ENCODE peak calls at places on chromosomes 13 and 19, in seven cellular contexts. T is AG10803, G is HepG2, F is NB4, K is fibroblast of the aortic adventitia, O is endodermal cell, Z is astrocyte of the spinal cord. V is an unnamed sample.

GRCh38 chr19:12784394-12784870 is 6.9 kb upstream of the JUNB start:
- DNase-seq in Z (no peak), O (no peak), G (no peak), K (no peak), F (peak; percentile 29), T (no peak), V (peak; percentile 59)

GRCh38 chr13:30158774-30159445 is 148.4 kb downstream of the KATNAL1 start:
- DNase-seq in Z (peak; percentile 87), T (peak; percentile 92), G (no peak), K (peak; percentile 91), O (no peak), F (peak; percentile 28), V (peak; percentile 15)

GRCh38 chr19:10214784-10215183 is 16.3 kb downstream of the S1PR2 start:
- DNase-seq in G (no peak), F (no peak), T (peak; percentile 76), K (peak; percentile 61), Z (peak; percentile 16), O (no peak), V (peak; percentile 83)

GRCh38 chr13:46831588-46832194 is 34.7 kb upstream of the ESD start:
- DNase-seq in F (peak; percentile 70), K (peak; percentile 75), T (peak; percentile 54), Z (peak; percentile 67), G (peak; percentile 22), O (peak; percentile 78), V (peak; percentile 64)

GRCh38 chr13:110517505-110518149 is 43.9 kb downstream of the RAB20 start:
- DNase-seq in O (no peak), T (no peak), K (peak; percentile 58), Z (no peak), F (no peak), G (no peak), V (no peak)

GRCh38 chr13:112255550-112256120 is 120.5 kb upstream of the SPACA7 start:
- DNase-seq in T (no peak), K (no peak), G (no peak), F (no peak), O (no peak), Z (no peak), V (no peak)

GRCh38 chr19:57778358-57778757 is 8.9 kb downstream of the ZNF586 start:
- DNase-seq in K (no peak), F (no peak), T (no peak), Z (no peak), G (peak; percentile 68), O (no peak), V (no peak)

GRCh38 chr19:51318687-51319675 is 7.5 kb downstream of the IGLON5 start:
- DNase-seq in Z (no peak), F (peak; percentile 43), G (no peak), T (no peak), O (peak; percentile 77), K (no peak), V (no peak)

GRCh38 chr13:25910243-25910642 is 141.6 kb downstream of the SHISA2 start:
- DNase-seq in Z (no peak), G (no peak), O (peak; percentile 61), F (no peak), T (no peak), K (no peak), V (no peak)

GRCh38 chr19:36032251-36033104 is at the start of gene CLIP3:
- DNase-seq in K (peak; percentile 68), G (no peak), F (no peak), O (peak; percentile 88), T (peak; percentile 67), Z (peak; percentile 63), V (no peak)

GRCh38 chr19:620166-620862 is 13.0 kb downstream of the POLRMT start:
- DNase-seq in G (no peak), Z (no peak), K (no peak), O (no peak), F (no peak), T (no peak), V (no peak)

GRCh38 chr19:36128392-36128736 is 11.5 kb upstream of the CAPNS1 start:
- DNase-seq in O (no peak), K (no peak), G (peak; percentile 52), Z (no peak), T (no peak), F (peak; percentile 66), V (no peak)

GRCh38 chr19:54364775-54365257 is at the start of gene LAIR1:
- DNase-seq in F (peak; percentile 91), Z (no peak), K (no peak), T (no peak), O (no peak), G (no peak), V (no peak)
- H3K4me3 ChIP-seq in F (peak within 1 kb of the TSS; percentile 77), Z (no peak within 1 kb of the TSS), K (no peak within 1 kb of the TSS), T (no peak within 1 kb of the TSS), O (no peak within 1 kb of the TSS), G (peak within 1 kb of the TSS; percentile 27), V (no peak within 1 kb of the TSS)

GRCh38 chr19:19160489-19161035 is 9.5 kb downstream of the MEF2B start:
- DNase-seq in Z (no peak), G (no peak), O (no peak), T (no peak), K (no peak), F (peak; percentile 55), V (no peak)
- H3K4me3 ChIP-seq in Z (no peak overlapping the region), G (no peak overlapping the region), O (no peak overlapping the region), T (no peak overlapping the region), K (no peak overlapping the region), F (no peak overlapping the region), V (no peak overlapping the region)

GRCh38 chr19:3231288-3231687 is 6.8 kb downstream of the CELF5 start:
- DNase-seq in T (no peak), G (no peak), K (no peak), O (no peak), Z (no peak), F (no peak), V (no peak)

GRCh38 chr19:3229888-3230496 is 5.5 kb downstream of the CELF5 start:
- DNase-seq in K (no peak), Z (no peak), G (no peak), O (no peak), T (no peak), F (no peak), V (no peak)

GRCh38 chr19:3234800-3235199 is 10.3 kb downstream of the CELF5 start:
- DNase-seq in Z (no peak), K (no peak), T (no peak), G (no peak), O (peak; percentile 83), F (no peak), V (no peak)

GRCh38 chr19:3233831-3234230 is 9.4 kb downstream of the CELF5 start:
- DNase-seq in F (no peak), G (no peak), O (peak; percentile 61), T (no peak), K (no peak), Z (no peak), V (no peak)

DNA sequence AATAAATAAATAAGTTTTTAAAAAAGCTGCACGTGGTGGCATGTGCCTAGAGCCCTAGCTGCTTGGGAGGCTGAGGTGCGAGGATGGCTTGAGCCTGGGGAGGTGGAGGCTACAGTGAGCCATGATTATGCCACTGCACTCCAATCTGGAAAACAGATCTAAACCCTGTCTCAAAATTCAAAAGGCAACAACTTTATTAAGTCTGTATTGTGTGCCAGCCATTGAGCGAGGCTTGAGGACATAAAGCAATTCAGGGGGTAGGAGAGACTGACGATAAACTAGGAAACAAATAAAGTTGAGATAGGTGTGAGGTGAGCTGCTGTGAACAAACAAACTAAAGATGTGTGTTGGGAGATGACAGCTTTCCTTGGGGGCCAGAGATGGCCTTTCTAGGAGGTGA is 8.7 kb downstream of the CELF5 start:
- DNase-seq in O (no peak), Z (no peak), F (no peak), K (no peak), G (no peak), T (no peak), V (no peak)
- H3K4me3 ChIP-seq in O (no peak overlapping the region), Z (no peak overlapping the region), F (no peak overlapping the region), K (no peak overlapping the region), G (no peak overlapping the region), T (no peak overlapping the region), V (no peak overlapping the region)

GRCh38 chr19:1852294-1852646 is 4.0 kb upstream of the REXO1 start:
- DNase-seq in Z (no peak), O (no peak), T (no peak), K (no peak), F (no peak), G (no peak), V (no peak)
- H3K4me3 ChIP-seq in Z (no peak overlapping the region), O (no peak overlapping the region), T (no peak overlapping the region), K (no peak overlapping the region), F (no peak overlapping the region), G (no peak overlapping the region), V (no peak overlapping the region)

GRCh38 chr13:24182703-24183081 is 22.2 kb downstream of the SPATA13 start:
- DNase-seq in O (no peak), Z (no peak), T (no peak), K (no peak), G (peak; percentile 73), F (no peak), V (no peak)

GRCh38 chr13:24184265-24184841 is 23.8 kb downstream of the SPATA13 start:
- DNase-seq in F (no peak), O (no peak), T (no peak), G (peak; percentile 93), K (no peak), Z (no peak), V (no peak)

GRCh38 chr13:24180743-24181384 is 20.3 kb downstream of the SPATA13 start:
- DNase-seq in Z (peak; percentile 58), G (no peak), F (no peak), K (peak; percentile 10), O (no peak), T (peak; percentile 28), V (peak; percentile 12)

GRCh38 chr13:24183741-24184182 is 23.2 kb downstream of the SPATA13 start:
- DNase-seq in Z (no peak), G (peak; percentile 85), T (no peak), K (no peak), O (no peak), F (peak; percentile 33), V (no peak)

GRCh38 chr13:24181991-24182702 is 21.6 kb downstream of the SPATA13 start:
- DNase-seq in O (no peak), T (peak; percentile 71), F (peak; percentile 35), G (peak; percentile 50), Z (no peak), K (no peak), V (no peak)
- H3K4me3 ChIP-seq in O (no peak overlapping the region), T (no peak overlapping the region), F (no peak overlapping the region), G (peak overlapping the region; percentile 22), Z (no peak overlapping the region), K (no peak overlapping the region), V (no peak overlapping the region)

GRCh38 chr19:30064021-30064699 is 122.1 kb downstream of the URI1 start:
- DNase-seq in K (no peak), F (no peak), Z (no peak), T (no peak), G (no peak), O (peak; percentile 23), V (no peak)
- H3K4me3 ChIP-seq in K (no peak overlapping the region), F (no peak overlapping the region), Z (no peak overlapping the region), T (no peak overlapping the region), G (no peak overlapping the region), O (no peak overlapping the region), V (no peak overlapping the region)

GRCh38 chr19:41531438-41532311 is 44.3 kb upstream of the CEACAM21 start:
- DNase-seq in O (no peak), Z (peak; percentile 16), K (peak; percentile 56), T (peak; percentile 63), G (no peak), F (peak; percentile 87), V (peak; percentile 26)
- H3K4me3 ChIP-seq in O (no peak overlapping the region), Z (no peak overlapping the region), K (no peak overlapping the region), T (peak overlapping the region; percentile 31), G (no peak overlapping the region), F (peak overlapping the region; percentile 47), V (no peak overlapping the region)